ENCODE peak calls at places on chromosomes 11 and 22, in nine cellular contexts. L is endothelial cell of umbilical vein, P is esophagus muscularis mucosa, T is stomach, S is suprapubic skin, O is K562, W is sigmoid colon, E is HCT116, Q is GM12892. G is an unnamed sample.
A peak's percentile ranks its signal among the peaks of the same experiment; 100 is the strongest.

GRCh38 chr11:44993971-44994705 is 43.5 kb upstream of the TP53I11 start:
- DNase-seq in Q (no peak), T (no peak), P (no peak), S (peak; percentile 24), E (no peak), W (no peak), L (no peak), O (no peak), G (no peak)

GRCh38 chr11:67303132-67303988 is at the start of gene SSH3:
- DNase-seq in O (no peak), W (peak; percentile 84), L (peak; percentile 55), T (peak; percentile 91), Q (no peak), E (peak; percentile 42), P (no peak), S (peak; percentile 79), G (peak; percentile 94)

GRCh38 chr11:9927670-9928069 is 263.8 kb downstream of the SWAP70 start:
- DNase-seq in T (no peak), Q (no peak), P (no peak), O (no peak), L (no peak), W (no peak), S (no peak), E (no peak), G (no peak)

GRCh38 chr11:1772270-1773130 is 8.8 kb upstream of the CTSD start:
- DNase-seq in T (peak; percentile 68), O (peak; percentile 92), Q (peak; percentile 42), W (peak; percentile 81), S (peak; percentile 75), P (no peak), E (peak; percentile 62), L (peak; percentile 68), G (peak; percentile 90)

GRCh38 chr11:73856001-73856663 is 20.5 kb downstream of the COA4 start:
- DNase-seq in Q (no peak), W (no peak), S (no peak), O (no peak), E (no peak), T (no peak), L (no peak), P (no peak), G (no peak)

GRCh38 chr11:126636911-126637799 is 281.7 kb downstream of the ST3GAL4 start:
- DNase-seq in S (no peak), E (no peak), P (no peak), O (no peak), Q (no peak), L (no peak), W (no peak), T (no peak), G (no peak)

GRCh38 chr11:3016861-3017260 is 24.7 kb upstream of the NAP1L4 start:
- DNase-seq in P (no peak), E (no peak), O (no peak), Q (no peak), T (no peak), S (no peak), W (no peak), L (no peak), G (no peak)

GRCh38 chr11:61163714-61164609 is 2.7 kb upstream of the VPS37C start:
- DNase-seq in L (no peak), O (peak; percentile 87), P (no peak), Q (no peak), W (peak; percentile 62), T (peak; percentile 20), S (no peak), E (no peak), G (no peak)

GRCh38 chr22:48883211-48883960 is 944.3 kb downstream of the BRD1 start:
- DNase-seq in Q (no peak), S (no peak), P (no peak), L (no peak), E (no peak), T (no peak), O (no peak), W (peak; percentile 42), G (peak; percentile 40)
- TF ChIP-seq POLR2AphosphoS5 in Q (no peak), S (no peak), P (no peak), L (no peak), E (no peak), T (no peak), O (no peak), W (no peak), G (no peak)

DNA sequence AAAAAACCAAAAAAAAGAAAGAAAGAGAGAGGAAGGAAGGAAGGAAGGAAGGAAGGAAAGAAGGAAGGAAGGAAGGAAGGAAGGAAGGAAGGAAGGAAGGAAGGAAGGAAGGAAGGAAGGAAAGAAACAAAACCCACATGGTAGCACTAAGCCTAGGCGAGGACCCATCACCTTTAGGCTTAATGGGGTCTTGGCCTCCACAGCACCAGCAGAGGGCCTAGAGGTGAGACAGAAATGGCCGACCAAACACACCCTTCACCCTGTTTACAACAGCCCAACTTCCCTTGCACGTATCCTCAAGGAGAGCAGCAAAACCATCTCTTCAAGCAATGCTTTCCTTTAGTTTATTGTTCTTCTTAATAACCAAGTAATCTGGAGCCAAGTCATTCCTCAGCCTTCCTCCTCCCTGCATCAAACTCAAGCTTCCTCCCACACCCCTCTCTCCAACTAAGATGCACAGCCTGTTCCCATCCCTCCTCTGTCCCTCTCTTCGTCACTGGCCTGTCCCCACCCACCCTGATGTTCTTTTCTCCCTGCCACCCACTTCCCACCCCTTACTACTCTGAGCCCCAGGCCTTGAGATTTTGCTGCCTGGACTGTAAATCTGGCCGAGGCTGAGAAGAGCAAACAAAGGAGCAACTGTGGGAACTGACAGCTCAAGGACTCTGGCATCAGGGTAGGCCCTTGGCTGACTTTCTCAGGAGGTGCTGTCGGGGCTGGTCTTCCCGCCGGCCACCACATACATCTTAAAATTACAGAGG is 26.0 kb downstream of the POU2AF1 start:
- DNase-seq in S (no peak), P (peak; percentile 64), T (peak; percentile 63), Q (no peak), E (no peak), O (no peak), W (no peak), L (no peak), G (no peak)
- TF ChIP-seq POLR2AphosphoS5 in S (no peak), P (no peak), T (no peak), Q (peak; percentile 52), E (no peak), O (no peak), W (no peak), L (no peak), G (no peak)

DNA sequence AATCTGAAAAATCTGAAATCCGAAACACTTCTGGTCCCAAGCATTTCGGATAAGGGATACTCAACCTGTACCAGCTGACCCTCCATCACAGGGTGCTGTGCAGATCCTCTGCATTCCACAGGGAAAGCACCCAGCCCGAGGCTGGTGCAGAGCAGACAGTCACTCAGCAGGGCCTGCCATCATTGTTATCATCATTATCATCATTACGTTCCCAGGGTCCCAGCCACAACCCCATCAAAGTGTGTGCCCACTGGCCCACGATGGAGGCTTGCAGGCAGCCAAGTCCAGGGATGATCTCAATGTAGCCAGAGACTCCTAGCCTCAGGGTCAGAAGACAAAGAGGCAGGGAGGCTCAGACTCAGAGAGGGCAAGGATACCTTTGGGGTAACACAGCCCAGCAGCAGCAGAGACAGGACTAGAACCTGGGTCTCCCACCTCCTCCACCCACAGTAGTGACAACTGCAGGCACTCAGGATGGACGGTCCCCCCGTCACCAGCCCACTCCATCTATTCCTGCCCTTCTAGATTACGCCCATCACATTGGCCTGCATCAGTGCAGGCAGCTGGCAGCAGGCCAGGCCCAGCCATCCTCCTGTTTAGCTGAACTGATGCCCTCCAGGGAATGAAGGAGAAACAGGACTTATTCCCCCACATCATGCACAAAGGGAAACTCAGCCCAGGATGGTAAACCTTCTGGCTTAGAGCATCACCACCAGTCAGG is 10.3 kb downstream of the GAL3ST1 start:
- DNase-seq in O (no peak), P (no peak), T (no peak), W (no peak), L (no peak), Q (no peak), E (no peak), S (no peak), G (no peak)
- TF ChIP-seq POLR2AphosphoS5 in O (no peak), P (no peak), T (no peak), W (no peak), L (no peak), Q (no peak), E (no peak), S (no peak), G (no peak)

DNA sequence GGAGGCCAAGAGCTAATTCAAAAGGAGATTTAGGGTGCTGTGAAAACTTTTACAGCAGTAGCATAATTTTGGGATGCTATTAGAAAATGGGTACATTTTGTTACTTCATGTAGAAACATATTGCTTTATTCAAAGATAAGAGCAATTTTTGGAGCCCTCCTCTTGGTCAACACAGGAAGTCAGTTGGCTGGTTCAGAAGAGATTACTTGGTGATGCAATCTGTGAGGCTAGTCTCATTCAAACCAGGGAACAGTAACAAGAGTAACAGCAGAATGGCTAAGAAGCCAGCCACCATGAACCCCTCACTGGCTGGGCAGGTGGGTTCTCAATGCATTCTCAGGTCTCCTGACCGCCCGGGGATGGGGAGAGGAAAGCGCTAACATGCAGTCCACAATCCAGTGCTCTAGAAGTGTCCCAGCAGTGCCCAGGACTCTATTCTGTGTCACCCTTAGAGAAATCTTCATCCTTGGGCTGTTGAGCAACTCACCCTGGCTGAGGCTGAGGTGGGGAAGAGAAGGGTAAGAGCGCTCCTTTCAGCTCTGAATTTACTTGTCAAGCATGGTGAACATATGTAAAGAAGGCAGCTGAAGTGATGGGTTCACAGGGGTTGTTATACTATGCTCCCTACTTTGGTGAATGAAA is 262.2 kb upstream of the UBASH3B start:
- DNase-seq in E (no peak), Q (no peak), O (no peak), T (no peak), W (no peak), P (no peak), S (no peak), L (no peak), G (no peak)
- TF ChIP-seq POLR2AphosphoS5 in E (no peak), Q (no peak), O (no peak), T (no peak), W (no peak), P (no peak), S (no peak), L (no peak), G (no peak)

G was measured in spleen.